ENCODE peak calls at places on chromosomes 5 and 9, in seven cellular contexts. X, G, Z, L, S, I and U are unnamed samples.

GRCh38 chr9:87706066-87706739 is 19.7 kb upstream of the CTSL start:
- DNase-seq in X (no peak), G (no peak), Z (no peak), L (no peak), S (no peak), I (no peak), U (no peak)

GRCh38 chr5:34655354-34655991 is 655 bp upstream of the RAI14 start:
- DNase-seq in X (peak; percentile 71), G (peak; percentile 66), Z (peak; percentile 63), L (peak; percentile 90), S (peak; percentile 66), I (peak; percentile 58), U (peak; percentile 24)

GRCh38 chr5:96781031-96781733 is 26.6 kb downstream of the ERAP1 start:
- DNase-seq in X (no peak), G (peak; percentile 72), Z (no peak), L (peak; percentile 49), S (no peak), I (no peak), U (no peak)

GRCh38 chr9:106684940-106685695 is 177.8 kb upstream of the ZNF462 start:
- DNase-seq in X (no peak), G (no peak), Z (no peak), L (no peak), S (no peak), I (no peak), U (no peak)

GRCh38 chr9:74449060-74449459 is 48.1 kb upstream of the RORB start:
- DNase-seq in X (no peak), G (no peak), Z (no peak), L (no peak), S (no peak), I (no peak), U (no peak)

GRCh38 chr5:2669913-2670312 is 81.6 kb downstream of the IRX2 start:
- DNase-seq in X (no peak), G (no peak), Z (no peak), L (no peak), S (no peak), I (no peak), U (no peak)

GRCh38 chr9:136431782-136432350 is 7.8 kb downstream of the INPP5E start:
- DNase-seq in X (no peak), G (no peak), Z (no peak), L (no peak), S (no peak), I (no peak), U (no peak)

GRCh38 chr9:33129886-33130284 is 37.3 kb downstream of the B4GALT1 start:
- DNase-seq in X (no peak), G (no peak), Z (no peak), L (no peak), S (no peak), I (no peak), U (no peak)

GRCh38 chr5:14475013-14475412 is 106.6 kb upstream of the OTULINL start:
- DNase-seq in X (no peak), G (no peak), Z (no peak), L (no peak), S (no peak), I (no peak), U (no peak)

GRCh38 chr9:126053913-126054312 is 272.7 kb upstream of the MVB12B start:
- DNase-seq in X (no peak), G (no peak), Z (no peak), L (no peak), S (no peak), I (no peak), U (no peak)

GRCh38 chr5:99955962-99956361 is 579.2 kb upstream of the FAM174A start:
- DNase-seq in X (no peak), G (no peak), Z (no peak), L (no peak), S (no peak), I (no peak), U (no peak)

GRCh38 chr9:79883073-79883645 is 311.4 kb downstream of the TLE4 start:
- DNase-seq in X (no peak), G (no peak), Z (no peak), L (no peak), S (no peak), I (no peak), U (peak; percentile 76)

DNA sequence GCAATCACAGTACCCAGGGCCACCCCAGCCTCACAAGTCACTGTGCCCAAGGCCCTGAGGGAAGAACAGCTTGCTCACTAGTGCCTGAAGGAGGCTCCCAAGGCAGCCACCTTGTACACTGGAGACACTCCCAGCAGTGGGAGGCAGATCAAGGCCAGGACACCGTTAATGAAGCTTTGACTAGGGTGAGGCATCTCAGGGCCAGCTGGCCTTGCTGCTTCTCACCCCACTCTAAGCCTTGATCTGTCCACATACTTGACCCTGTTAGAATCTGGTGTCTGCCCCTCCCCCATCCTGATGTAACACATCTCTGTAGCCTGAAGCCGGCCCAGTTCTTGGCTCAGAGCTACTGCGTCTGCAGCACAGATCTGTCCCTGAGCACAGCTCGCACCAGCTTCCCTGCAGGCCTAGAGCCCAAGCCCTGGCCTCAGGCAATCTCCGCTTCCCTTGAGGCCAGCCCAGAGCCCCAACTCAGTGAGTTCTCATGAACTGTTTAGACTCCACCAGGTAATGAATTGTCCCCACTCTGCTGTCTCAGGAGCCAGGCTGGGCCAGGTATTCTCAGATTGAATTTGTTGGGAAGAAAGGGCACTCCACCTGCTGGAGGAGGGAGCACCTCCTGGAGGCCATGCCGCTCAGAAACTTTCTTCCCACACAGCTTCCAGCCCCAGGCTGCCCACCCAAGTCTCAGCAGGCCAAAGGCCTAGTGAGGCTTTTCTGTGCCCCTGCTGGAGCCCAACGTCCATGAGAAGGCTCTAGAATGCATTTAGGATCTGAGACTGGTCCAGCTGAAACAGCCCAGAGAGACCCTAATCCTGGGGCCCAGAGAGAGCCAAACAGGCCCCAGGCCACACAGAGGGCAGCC is 13.4 kb upstream of the JADE2 start:
- DNase-seq in X (peak; percentile 57), G (no peak), Z (no peak), L (peak; percentile 63), S (peak; percentile 83), I (peak; percentile 67), U (peak; percentile 29)
- TF ChIP-seq CTCF in X (peak; percentile 22), G (no peak), Z (peak; percentile 19), L (no peak), S (peak; percentile 66), I (peak; percentile 14), U (no peak)

GRCh38 chr5:10576121-10576789 is 12.4 kb downstream of the ANKRD33B start:
- DNase-seq in X (no peak), G (no peak), Z (no peak), L (no peak), S (no peak), I (no peak), U (no peak)
- TF ChIP-seq CTCF in X (no peak), G (no peak), Z (no peak), L (no peak), S (peak; percentile 37), I (no peak), U (no peak)

GRCh38 chr5:59218424-59219045 is 635.7 kb downstream of the RAB3C start:
- DNase-seq in X (no peak), G (no peak), Z (no peak), L (peak; percentile 3), S (no peak), I (no peak), U (no peak)

GRCh38 chr5:59216845-59217244 is 634.0 kb downstream of the RAB3C start:
- DNase-seq in X (no peak), G (no peak), Z (no peak), L (no peak), S (no peak), I (no peak), U (no peak)

GRCh38 chr5:59222687-59223511 is 640.0 kb downstream of the RAB3C start:
- DNase-seq in X (no peak), G (no peak), Z (no peak), L (no peak), S (no peak), I (no peak), U (no peak)

GRCh38 chr5:59221769-59222168 is 638.9 kb downstream of the RAB3C start:
- DNase-seq in X (no peak), G (no peak), Z (no peak), L (no peak), S (no peak), I (no peak), U (no peak)
- TF ChIP-seq CTCF in X (no peak), G (no peak), Z (no peak), L (no peak), S (no peak), I (no peak), U (no peak)

GRCh38 chr5:132661231-132662003 is 3.4 kb downstream of the IL13 start:
- DNase-seq in X (no peak), G (no peak), Z (no peak), L (no peak), S (no peak), I (peak; percentile 22), U (peak; percentile 77)
- TF ChIP-seq CTCF in X (no peak), G (peak; percentile 24), Z (no peak), L (no peak), S (no peak), I (no peak), U (no peak)

DNA sequence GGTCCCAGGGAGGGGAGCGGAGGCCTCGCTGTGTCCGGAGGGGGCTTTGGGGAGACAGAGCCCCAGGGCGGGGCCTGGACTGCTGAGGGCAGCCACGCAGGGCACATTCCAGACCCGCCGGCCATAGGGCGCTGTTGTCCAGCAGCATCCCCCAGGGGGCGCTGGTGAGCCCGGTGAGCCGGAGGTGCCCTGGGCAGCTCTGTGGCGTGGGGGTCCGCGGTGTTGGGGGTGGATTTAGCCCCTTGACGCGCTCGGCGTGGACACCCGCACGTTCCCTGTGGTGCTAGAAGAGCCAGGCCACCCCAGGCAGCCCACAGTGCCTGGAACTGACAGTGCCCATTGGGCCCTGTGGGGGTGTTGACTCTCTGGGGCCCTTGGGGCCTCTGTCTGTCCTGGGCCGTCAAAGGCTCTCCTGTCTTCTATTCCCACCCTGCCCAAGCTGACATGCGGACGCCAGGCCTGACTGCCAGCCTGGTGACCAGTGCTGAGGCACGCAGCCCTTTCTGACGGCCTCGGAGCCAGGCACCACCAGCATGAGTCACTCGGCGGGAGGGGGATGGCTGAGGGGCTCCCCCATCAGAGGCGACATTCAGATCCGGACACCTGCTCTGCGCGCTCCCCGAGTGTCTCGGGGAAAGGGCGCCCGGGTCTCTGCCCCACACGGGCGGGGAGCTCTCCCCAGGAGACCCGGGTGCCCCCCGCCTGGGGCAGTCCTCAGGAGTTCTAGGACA is 23.9 kb downstream of the TPPP start:
- DNase-seq in X (peak; percentile 57), G (no peak), Z (no peak), L (no peak), S (peak; percentile 73), I (peak; percentile 50), U (peak; percentile 32)
- TF ChIP-seq CTCF in X (peak; percentile 86), G (peak; percentile 61), Z (peak; percentile 61), L (peak; percentile 44), S (peak; percentile 84), I (peak; percentile 63), U (peak; percentile 89)

DNA sequence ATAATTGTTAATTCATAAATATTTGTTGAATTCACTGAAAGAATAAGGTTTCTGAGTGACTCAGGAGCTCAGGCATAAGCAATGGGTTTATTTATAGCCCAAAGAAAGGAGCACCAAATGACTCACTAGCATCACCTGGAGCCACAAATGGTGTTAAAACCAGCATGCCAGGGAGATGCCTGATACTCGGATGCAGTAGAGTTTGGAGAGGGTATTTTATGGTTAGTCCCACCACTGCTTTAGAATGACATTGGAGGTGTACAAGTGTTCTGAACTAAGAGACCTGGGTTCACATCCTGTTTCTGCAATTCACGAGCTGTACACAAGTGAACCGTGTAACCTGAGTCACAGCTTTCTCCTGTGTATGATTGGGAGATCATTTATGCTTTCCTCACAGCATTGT is 25.2 kb downstream of the CCL28 start:
- DNase-seq in X (no peak), G (no peak), Z (no peak), L (peak; percentile 16), S (no peak), I (no peak), U (no peak)
- TF ChIP-seq CTCF in X (no peak), G (no peak), Z (no peak), L (no peak), S (no peak), I (no peak), U (no peak)

GRCh38 chr9:108850293-108850897 is 5.4 kb downstream of the ACTL7B start:
- DNase-seq in X (no peak), G (no peak), Z (no peak), L (peak; percentile 14), S (no peak), I (no peak), U (no peak)
- TF ChIP-seq CTCF in X (peak; percentile 45), G (peak; percentile 38), Z (peak; percentile 36), L (peak; percentile 24), S (peak; percentile 48), I (no peak), U (no peak)